ENCODE peak calls at places on chromosomes 13 and 19, in six cellular contexts. O, K, H, Z, F and C are unnamed samples.

GRCh38 chr19:51263808-51264207 is 12.9 kb downstream of the SIGLECL1 start:
- DNase-seq in O (no peak), K (no peak), H (no peak), Z (no peak), F (no peak), C (no peak)

GRCh38 chr19:2274185-2274711 is 7.7 kb downstream of the PEAK3 start:
- DNase-seq in O (no peak), K (no peak), H (no peak), Z (no peak), F (no peak), C (no peak)

GRCh38 chr13:39374741-39375189 is 228.2 kb downstream of the LHFPL6 start:
- DNase-seq in O (no peak), K (no peak), H (no peak), Z (no peak), F (no peak), C (no peak)

GRCh38 chr13:95552539-95553270 is at the start of gene CLDN10:
- DNase-seq in O (peak; percentile 50), K (no peak), H (peak; percentile 15), Z (peak; percentile 71), F (peak; percentile 19), C (no peak)

GRCh38 chr13:32504263-32504662 is 34.3 kb downstream of the N4BP2L2 start:
- DNase-seq in O (no peak), K (no peak), H (no peak), Z (no peak), F (no peak), C (no peak)

GRCh38 chr13:42707596-42707995 is 73.8 kb upstream of the FAM216B start:
- DNase-seq in O (no peak), K (no peak), H (no peak), Z (no peak), F (no peak), C (no peak)

GRCh38 chr19:43625918-43626579 is 6.6 kb upstream of the ZNF428 start:
- DNase-seq in O (peak; percentile 33), K (no peak), H (peak; percentile 52), Z (no peak), F (peak; percentile 35), C (no peak)

GRCh38 chr19:29667941-29668340 is 2.7 kb downstream of the PLEKHF1 start:
- DNase-seq in O (no peak), K (no peak), H (peak; percentile 71), Z (no peak), F (no peak), C (no peak)

GRCh38 chr19:31066385-31066784 is 282.9 kb downstream of the TSHZ3 start:
- DNase-seq in O (no peak), K (no peak), H (no peak), Z (no peak), F (no peak), C (no peak)

GRCh38 chr19:5587071-5587455 is 19.3 kb upstream of the TINCR start:
- DNase-seq in O (no peak), K (no peak), H (no peak), Z (no peak), F (no peak), C (no peak)

GRCh38 chr13:70893832-70894231 is 785.6 kb upstream of the KLHL1 start:
- DNase-seq in O (no peak), K (no peak), H (no peak), Z (no peak), F (no peak), C (no peak)

GRCh38 chr13:52849727-52850395 is 1.4 kb upstream of the PCDH8 start:
- DNase-seq in O (no peak), K (peak; percentile 19), H (no peak), Z (no peak), F (no peak), C (no peak)

GRCh38 chr13:85265296-85265695 is 533.9 kb downstream of the SLITRK6 start:
- DNase-seq in O (no peak), K (no peak), H (no peak), Z (no peak), F (no peak), C (no peak)

GRCh38 chr19:34173145-34173956 is 1.0 kb downstream of the LSM14A start:
- DNase-seq in O (peak; percentile 46), K (no peak), H (peak; percentile 34), Z (no peak), F (peak; percentile 86), C (no peak)

GRCh38 chr13:23469901-23470525 is 36.5 kb upstream of the SACS start:
- DNase-seq in O (no peak), K (no peak), H (no peak), Z (no peak), F (no peak), C (no peak)